ENCODE peak calls at places on chromosomes 13 and 19, in six cellular contexts. One of them, this sample, is unnamed.
A peak's percentile ranks its signal among the peaks of the same experiment; 100 is the strongest.

GRCh38 chr13:103694033-103694432 is 627.8 kb upstream of the SLC10A2 start:
- DNase-seq in HTR-8/SVneo: no peak
- DNase-seq in effector CD4-positive, alpha-beta T cell: no peak
- DNase-seq in NCI-H748 treated with DMSO at 0.1 percent for 48 hours: no peak
- DNase-seq in ovary: no peak
- DNase-seq in RWPE1: no peak
- DNase-seq in this sample: no peak

GRCh38 chr13:21069561-21070004 is 8.2 kb upstream of the LATS2 start:
- DNase-seq in HTR-8/SVneo: peak; percentile 67
- DNase-seq in effector CD4-positive, alpha-beta T cell: no peak
- DNase-seq in NCI-H748 treated with DMSO at 0.1 percent for 48 hours: no peak
- DNase-seq in ovary: no peak
- DNase-seq in RWPE1: peak; percentile 73
- DNase-seq in this sample: no peak

GRCh38 chr19:3433805-3434540 is 46.4 kb downstream of the SMIM24 start:
- DNase-seq in HTR-8/SVneo: no peak
- DNase-seq in effector CD4-positive, alpha-beta T cell: no peak
- DNase-seq in NCI-H748 treated with DMSO at 0.1 percent for 48 hours: no peak
- DNase-seq in ovary: no peak
- DNase-seq in RWPE1: no peak
- DNase-seq in this sample: no peak

GRCh38 chr19:7787602-7788177 is 24.6 kb downstream of the CLEC4M start:
- DNase-seq in HTR-8/SVneo: no peak
- DNase-seq in effector CD4-positive, alpha-beta T cell: no peak
- DNase-seq in NCI-H748 treated with DMSO at 0.1 percent for 48 hours: no peak
- DNase-seq in ovary: no peak
- DNase-seq in RWPE1: no peak
- DNase-seq in this sample: no peak

GRCh38 chr19:58154679-58155648 is 4.4 kb upstream of the ZNF329 start:
- DNase-seq in HTR-8/SVneo: peak; percentile 87
- DNase-seq in effector CD4-positive, alpha-beta T cell: peak; percentile 99
- DNase-seq in NCI-H748 treated with DMSO at 0.1 percent for 48 hours: peak; percentile 95
- DNase-seq in ovary: peak; percentile 99
- DNase-seq in RWPE1: peak; percentile 82
- DNase-seq in this sample: peak; percentile 93

GRCh38 chr19:3683405-3683865 is 16.8 kb downstream of the PIP5K1C start:
- DNase-seq in HTR-8/SVneo: no peak
- DNase-seq in effector CD4-positive, alpha-beta T cell: no peak
- DNase-seq in NCI-H748 treated with DMSO at 0.1 percent for 48 hours: no peak
- DNase-seq in ovary: no peak
- DNase-seq in RWPE1: no peak
- DNase-seq in this sample: no peak

GRCh38 chr19:5341448-5341820 is 822 bp upstream of the PTPRS start:
- DNase-seq in HTR-8/SVneo: no peak
- DNase-seq in effector CD4-positive, alpha-beta T cell: no peak
- DNase-seq in NCI-H748 treated with DMSO at 0.1 percent for 48 hours: no peak
- DNase-seq in ovary: no peak
- DNase-seq in RWPE1: no peak
- DNase-seq in this sample: no peak

GRCh38 chr13:23741879-23742510 is 147.2 kb downstream of the MIPEP start:
- DNase-seq in HTR-8/SVneo: peak; percentile 11
- DNase-seq in effector CD4-positive, alpha-beta T cell: no peak
- DNase-seq in NCI-H748 treated with DMSO at 0.1 percent for 48 hours: no peak
- DNase-seq in ovary: no peak
- DNase-seq in RWPE1: peak; percentile 13
- DNase-seq in this sample: no peak

GRCh38 chr13:106230450-106230849 is 305.0 kb downstream of the EFNB2 start:
- DNase-seq in HTR-8/SVneo: no peak
- DNase-seq in effector CD4-positive, alpha-beta T cell: no peak
- DNase-seq in NCI-H748 treated with DMSO at 0.1 percent for 48 hours: no peak
- DNase-seq in ovary: no peak
- DNase-seq in RWPE1: peak; percentile 54
- DNase-seq in this sample: no peak

GRCh38 chr19:31946491-31946890 is 398.9 kb upstream of the ZNF507 start:
- DNase-seq in HTR-8/SVneo: no peak
- DNase-seq in effector CD4-positive, alpha-beta T cell: no peak
- DNase-seq in NCI-H748 treated with DMSO at 0.1 percent for 48 hours: no peak
- DNase-seq in ovary: no peak
- DNase-seq in RWPE1: no peak
- DNase-seq in this sample: no peak

GRCh38 chr19:43372462-43372861 is 19.0 kb downstream of the CD177 start:
- DNase-seq in HTR-8/SVneo: no peak
- DNase-seq in effector CD4-positive, alpha-beta T cell: no peak
- DNase-seq in NCI-H748 treated with DMSO at 0.1 percent for 48 hours: no peak
- DNase-seq in ovary: no peak
- DNase-seq in RWPE1: no peak
- DNase-seq in this sample: no peak

GRCh38 chr19:18659281-18660050 is 22.6 kb downstream of the KLHL26 start:
- DNase-seq in HTR-8/SVneo: no peak
- DNase-seq in effector CD4-positive, alpha-beta T cell: no peak
- DNase-seq in NCI-H748 treated with DMSO at 0.1 percent for 48 hours: no peak
- DNase-seq in ovary: peak; percentile 61
- DNase-seq in RWPE1: no peak
- DNase-seq in this sample: no peak

GRCh38 chr19:51461723-51462161 is 3.5 kb upstream of the SIGLEC8 start:
- DNase-seq in HTR-8/SVneo: no peak
- DNase-seq in effector CD4-positive, alpha-beta T cell: no peak
- DNase-seq in NCI-H748 treated with DMSO at 0.1 percent for 48 hours: no peak
- DNase-seq in ovary: no peak
- DNase-seq in RWPE1: no peak
- DNase-seq in this sample: no peak

GRCh38 chr13:110227864-110228643 is 78.9 kb downstream of the COL4A1 start:
- DNase-seq in HTR-8/SVneo: no peak
- DNase-seq in effector CD4-positive, alpha-beta T cell: no peak
- DNase-seq in NCI-H748 treated with DMSO at 0.1 percent for 48 hours: no peak
- DNase-seq in ovary: no peak
- DNase-seq in RWPE1: no peak
- DNase-seq in this sample: no peak

GRCh38 chr19:39987596-39987995 is 9.3 kb upstream of the ZNF546 start:
- DNase-seq in HTR-8/SVneo: no peak
- DNase-seq in effector CD4-positive, alpha-beta T cell: no peak
- DNase-seq in NCI-H748 treated with DMSO at 0.1 percent for 48 hours: no peak
- DNase-seq in ovary: no peak
- DNase-seq in RWPE1: no peak
- DNase-seq in this sample: no peak

GRCh38 chr13:67438465-67438864 is 208.3 kb upstream of the PCDH9 start:
- DNase-seq in HTR-8/SVneo: no peak
- DNase-seq in effector CD4-positive, alpha-beta T cell: no peak
- DNase-seq in NCI-H748 treated with DMSO at 0.1 percent for 48 hours: no peak
- DNase-seq in ovary: no peak
- DNase-seq in RWPE1: no peak
- DNase-seq in this sample: peak; percentile 25

GRCh38 chr13:80309926-80310325 is 31.0 kb downstream of the SPRY2 start:
- DNase-seq in HTR-8/SVneo: no peak
- DNase-seq in effector CD4-positive, alpha-beta T cell: no peak
- DNase-seq in NCI-H748 treated with DMSO at 0.1 percent for 48 hours: no peak
- DNase-seq in ovary: no peak
- DNase-seq in RWPE1: no peak
- DNase-seq in this sample: no peak

GRCh38 chr13:22198001-22198400 is 527.1 kb downstream of the FGF9 start:
- DNase-seq in HTR-8/SVneo: no peak
- DNase-seq in effector CD4-positive, alpha-beta T cell: no peak
- DNase-seq in NCI-H748 treated with DMSO at 0.1 percent for 48 hours: peak; percentile 25
- DNase-seq in ovary: no peak
- DNase-seq in RWPE1: no peak
- DNase-seq in this sample: no peak

GRCh38 chr13:20960663-20961309 is 58.2 kb upstream of the XPO4 start:
- DNase-seq in HTR-8/SVneo: no peak
- DNase-seq in effector CD4-positive, alpha-beta T cell: no peak
- DNase-seq in NCI-H748 treated with DMSO at 0.1 percent for 48 hours: peak; percentile 68
- DNase-seq in ovary: no peak
- DNase-seq in RWPE1: no peak
- DNase-seq in this sample: peak; percentile 3

GRCh38 chr13:38346764-38347163 is 2.9 kb upstream of the UFM1 start:
- DNase-seq in HTR-8/SVneo: no peak
- DNase-seq in effector CD4-positive, alpha-beta T cell: no peak
- DNase-seq in NCI-H748 treated with DMSO at 0.1 percent for 48 hours: peak; percentile 82
- DNase-seq in ovary: no peak
- DNase-seq in RWPE1: no peak
- DNase-seq in this sample: peak; percentile 35

GRCh38 chr13:38223093-38223492 is 126.6 kb upstream of the UFM1 start:
- DNase-seq in HTR-8/SVneo: peak; percentile 15
- DNase-seq in effector CD4-positive, alpha-beta T cell: no peak
- DNase-seq in NCI-H748 treated with DMSO at 0.1 percent for 48 hours: peak; percentile 47
- DNase-seq in ovary: no peak
- DNase-seq in RWPE1: no peak
- DNase-seq in this sample: peak; percentile 21

GRCh38 chr19:7705387-7706187 is 3.7 kb upstream of the FCER2 start:
- DNase-seq in HTR-8/SVneo: no peak
- DNase-seq in effector CD4-positive, alpha-beta T cell: peak; percentile 60
- DNase-seq in NCI-H748 treated with DMSO at 0.1 percent for 48 hours: no peak
- DNase-seq in ovary: no peak
- DNase-seq in RWPE1: no peak
- DNase-seq in this sample: no peak

GRCh38 chr19:46478356-46478986 is 7.1 kb upstream of the PNMA8A start:
- DNase-seq in HTR-8/SVneo: no peak
- DNase-seq in effector CD4-positive, alpha-beta T cell: no peak
- DNase-seq in NCI-H748 treated with DMSO at 0.1 percent for 48 hours: peak; percentile 30
- DNase-seq in ovary: no peak
- DNase-seq in RWPE1: no peak
- DNase-seq in this sample: peak; percentile 7

GRCh38 chr19:13995017-13995728 is 10.9 kb downstream of the RFX1 start:
- DNase-seq in HTR-8/SVneo: no peak
- DNase-seq in effector CD4-positive, alpha-beta T cell: no peak
- DNase-seq in NCI-H748 treated with DMSO at 0.1 percent for 48 hours: no peak
- DNase-seq in ovary: no peak
- DNase-seq in RWPE1: no peak
- DNase-seq in this sample: no peak

GRCh38 chr13:43804461-43805070 is 17.8 kb upstream of the ENOX1 start:
- DNase-seq in HTR-8/SVneo: no peak
- DNase-seq in effector CD4-positive, alpha-beta T cell: peak; percentile 8
- DNase-seq in NCI-H748 treated with DMSO at 0.1 percent for 48 hours: peak; percentile 86
- DNase-seq in ovary: no peak
- DNase-seq in RWPE1: peak; percentile 46
- DNase-seq in this sample: peak; percentile 69

GRCh38 chr19:38990949-38991697 is 15.6 kb upstream of the FBXO17 start:
- DNase-seq in HTR-8/SVneo: peak; percentile 41
- DNase-seq in effector CD4-positive, alpha-beta T cell: no peak
- DNase-seq in NCI-H748 treated with DMSO at 0.1 percent for 48 hours: no peak
- DNase-seq in ovary: no peak
- DNase-seq in RWPE1: no peak
- DNase-seq in this sample: no peak

GRCh38 chr13:25171517-25172302 is at the start of gene AMER2:
- DNase-seq in HTR-8/SVneo: no peak
- DNase-seq in effector CD4-positive, alpha-beta T cell: no peak
- DNase-seq in NCI-H748 treated with DMSO at 0.1 percent for 48 hours: peak; percentile 83
- DNase-seq in ovary: peak; percentile 42
- DNase-seq in RWPE1: no peak
- DNase-seq in this sample: peak; percentile 81

GRCh38 chr13:111519490-111520170 is 199.2 kb downstream of the TEX29 start:
- DNase-seq in HTR-8/SVneo: no peak
- DNase-seq in effector CD4-positive, alpha-beta T cell: no peak
- DNase-seq in NCI-H748 treated with DMSO at 0.1 percent for 48 hours: no peak
- DNase-seq in ovary: no peak
- DNase-seq in RWPE1: no peak
- DNase-seq in this sample: no peak

GRCh38 chr13:24683833-24684599 is 3.8 kb downstream of the ATP12A start:
- DNase-seq in HTR-8/SVneo: peak; percentile 65
- DNase-seq in effector CD4-positive, alpha-beta T cell: peak; percentile 34
- DNase-seq in NCI-H748 treated with DMSO at 0.1 percent for 48 hours: peak; percentile 73
- DNase-seq in ovary: no peak
- DNase-seq in RWPE1: peak; percentile 71
- DNase-seq in this sample: peak; percentile 25

GRCh38 chr19:21432590-21432989 is 35.7 kb downstream of the ZNF493 start:
- DNase-seq in HTR-8/SVneo: no peak
- DNase-seq in effector CD4-positive, alpha-beta T cell: no peak
- DNase-seq in NCI-H748 treated with DMSO at 0.1 percent for 48 hours: no peak
- DNase-seq in ovary: no peak
- DNase-seq in RWPE1: no peak
- DNase-seq in this sample: no peak

GRCh38 chr19:49331616-49332055 is 3.6 kb upstream of the CD37 start:
- DNase-seq in HTR-8/SVneo: peak; percentile 38
- DNase-seq in effector CD4-positive, alpha-beta T cell: peak; percentile 48
- DNase-seq in NCI-H748 treated with DMSO at 0.1 percent for 48 hours: no peak
- DNase-seq in ovary: no peak
- DNase-seq in RWPE1: peak; percentile 57
- DNase-seq in this sample: no peak

GRCh38 chr13:103386341-103386740 is 320.1 kb upstream of the SLC10A2 start:
- DNase-seq in HTR-8/SVneo: peak; percentile 13
- DNase-seq in effector CD4-positive, alpha-beta T cell: no peak
- DNase-seq in NCI-H748 treated with DMSO at 0.1 percent for 48 hours: no peak
- DNase-seq in ovary: no peak
- DNase-seq in RWPE1: peak; percentile 12
- DNase-seq in this sample: no peak

GRCh38 chr13:89726690-89727435 is 1620.6 kb upstream of the MIR17HG start:
- DNase-seq in HTR-8/SVneo: no peak
- DNase-seq in effector CD4-positive, alpha-beta T cell: no peak
- DNase-seq in NCI-H748 treated with DMSO at 0.1 percent for 48 hours: no peak
- DNase-seq in ovary: no peak
- DNase-seq in RWPE1: peak; percentile 63
- DNase-seq in this sample: peak; percentile 49

GRCh38 chr13:37956536-37956935 is 87.0 kb upstream of the TRPC4 start:
- DNase-seq in HTR-8/SVneo: no peak
- DNase-seq in effector CD4-positive, alpha-beta T cell: no peak
- DNase-seq in NCI-H748 treated with DMSO at 0.1 percent for 48 hours: no peak
- DNase-seq in ovary: no peak
- DNase-seq in RWPE1: peak; percentile 31
- DNase-seq in this sample: no peak

This sample was measured in COR-L47.